ENCODE peak calls at places on chromosome 11, in seven cellular contexts. J, E, F, K, H, C and P are unnamed samples.
A peak's percentile ranks its signal among the peaks of the same experiment; 100 is the strongest.

GRCh38 chr11:107704432-107704831 is 7.4 kb downstream of the SLN start:
- DNase-seq in J (peak; percentile 64), C (no peak), F (no peak), E (no peak), K (no peak), H (no peak), P (peak; percentile 27)

GRCh38 chr11:35145249-35145648 is 6.3 kb downstream of the CD44 start:
- DNase-seq in E (no peak), H (no peak), J (no peak), F (no peak), K (no peak), C (no peak), P (peak; percentile 33)

GRCh38 chr11:107716884-107717532 is 5.2 kb upstream of the SLN start:
- DNase-seq in K (no peak), F (no peak), J (peak; percentile 42), E (no peak), H (no peak), C (no peak), P (no peak)

GRCh38 chr11:72869845-72870244 is 55.6 kb downstream of the ATG16L2 start:
- DNase-seq in E (no peak), C (no peak), J (no peak), H (no peak), K (no peak), F (no peak), P (no peak)

GRCh38 chr11:111663820-111664219 is 61.6 kb downstream of the SIK2 start:
- DNase-seq in E (no peak), J (no peak), K (no peak), C (no peak), F (no peak), H (no peak), P (no peak)

GRCh38 chr11:79084382-79084781 is 356.4 kb downstream of the TENM4 start:
- DNase-seq in E (no peak), K (no peak), J (no peak), H (no peak), C (no peak), F (no peak), P (no peak)

GRCh38 chr11:10436733-10437132 is 18.3 kb upstream of the AMPD3 start:
- DNase-seq in J (no peak), H (no peak), F (no peak), E (no peak), C (no peak), K (no peak), P (no peak)

GRCh38 chr11:8917157-8917820 is 6.3 kb downstream of the AKIP1 start:
- DNase-seq in C (peak; percentile 89), H (no peak), E (no peak), J (peak; percentile 51), K (peak; percentile 78), F (peak; percentile 19), P (peak; percentile 64)

GRCh38 chr11:62552465-62552782 is 5.8 kb upstream of the AHNAK start:
- DNase-seq in E (no peak), J (peak; percentile 52), F (no peak), C (no peak), H (no peak), K (no peak), P (no peak)

GRCh38 chr11:76753950-76754349 is 29.2 kb upstream of the TSKU start:
- DNase-seq in F (no peak), K (no peak), J (no peak), C (no peak), H (no peak), E (no peak), P (no peak)

GRCh38 chr11:58629857-58630256 is 7.4 kb downstream of the CNTF start:
- DNase-seq in F (no peak), K (peak; percentile 29), C (no peak), J (peak; percentile 58), E (no peak), H (no peak), P (peak; percentile 61)

GRCh38 chr11:20089796-20090653 is 70.2 kb downstream of the DBX1 start:
- DNase-seq in J (no peak), F (no peak), H (no peak), C (no peak), E (no peak), K (no peak), P (no peak)

GRCh38 chr11:121930004-121930965 is 185.7 kb downstream of the BLID start:
- DNase-seq in H (no peak), E (no peak), C (no peak), K (no peak), F (peak; percentile 25), J (no peak), P (no peak)

GRCh38 chr11:96949464-96949863 is 559.7 kb downstream of the JRKL start:
- DNase-seq in J (no peak), F (no peak), H (no peak), E (no peak), C (no peak), K (no peak), P (no peak)

GRCh38 chr11:96942855-96943254 is 553.0 kb downstream of the JRKL start:
- DNase-seq in C (no peak), K (no peak), F (no peak), J (no peak), H (no peak), E (no peak), P (no peak)

GRCh38 chr11:96948066-96948465 is 558.3 kb downstream of the JRKL start:
- DNase-seq in J (no peak), E (no peak), K (no peak), C (no peak), H (no peak), F (no peak), P (no peak)

GRCh38 chr11:96943970-96944369 is 554.2 kb downstream of the JRKL start:
- DNase-seq in H (no peak), K (no peak), C (no peak), E (no peak), F (no peak), J (no peak), P (no peak)
- TF ChIP-seq CTCF in H (no peak), K (no peak), C (no peak), E (no peak), F (no peak), J (peak; percentile 28), P (no peak)

DNA sequence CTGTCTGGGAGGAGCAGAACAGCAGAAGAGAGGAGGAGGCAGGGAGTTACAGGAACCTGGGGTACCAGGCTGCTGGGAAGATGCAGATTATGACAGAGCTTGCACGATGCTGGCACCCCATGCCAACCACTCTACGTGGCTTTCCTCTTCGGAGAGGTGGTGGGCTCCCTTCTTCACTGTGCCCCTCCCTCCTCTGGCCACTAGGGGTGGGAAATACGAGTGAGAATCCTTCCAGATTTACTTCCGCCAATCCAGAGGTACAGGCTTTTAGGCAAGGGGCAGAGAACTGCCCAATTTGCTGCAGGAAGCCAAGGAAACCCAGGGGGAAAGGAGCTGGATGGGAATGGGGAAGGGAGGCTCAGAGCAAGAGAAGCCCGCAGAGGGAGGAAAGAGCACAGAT is 12.3 kb downstream of the HYOU1 start:
- DNase-seq in E (no peak), F (no peak), C (no peak), K (no peak), J (no peak), H (no peak), P (no peak)
- TF ChIP-seq CTCF in E (no peak), F (peak; percentile 29), C (no peak), K (no peak), J (peak; percentile 14), H (no peak), P (no peak)

DNA sequence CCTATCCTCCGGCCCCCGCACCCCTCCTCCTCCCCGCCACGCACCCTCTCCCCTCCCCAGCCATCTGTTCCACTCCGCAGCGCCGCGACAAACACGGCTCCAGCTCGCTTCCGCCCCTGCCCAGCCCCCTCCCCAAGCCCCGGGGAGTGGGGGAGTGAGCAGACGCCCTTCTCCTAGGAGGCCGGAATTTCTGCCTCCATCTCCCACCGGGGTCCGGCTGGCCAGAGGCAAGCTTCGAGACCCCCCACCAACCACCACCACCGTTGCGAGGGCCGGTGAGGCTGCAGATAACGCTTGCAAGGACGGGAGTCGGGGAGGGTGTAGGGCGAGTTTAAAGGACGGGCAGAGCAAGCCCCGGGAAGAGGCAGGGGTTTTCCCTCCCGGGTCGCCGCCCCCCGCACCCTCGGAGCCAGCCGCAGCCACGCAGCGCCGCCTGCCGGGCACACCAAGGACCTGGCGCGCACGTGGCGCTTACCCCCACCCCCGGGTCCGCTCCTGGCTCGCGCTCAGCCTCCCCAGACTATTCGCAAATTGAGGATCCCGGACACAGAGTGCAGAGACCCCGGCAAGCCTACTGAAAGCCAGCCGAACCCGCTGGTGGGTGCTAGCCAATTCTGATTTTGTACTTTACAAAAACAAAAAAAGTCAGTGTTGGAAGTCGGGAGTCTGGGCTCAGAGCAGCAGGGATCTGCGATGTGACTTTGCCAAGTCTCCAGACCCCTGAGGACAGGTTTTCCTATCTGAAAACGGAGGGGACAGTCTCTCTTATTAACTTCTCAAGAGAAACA is 22.6 kb downstream of the RTN4RL2 start:
- DNase-seq in C (no peak), K (no peak), J (peak; percentile 36), H (no peak), E (no peak), F (peak; percentile 88), P (no peak)
- TF ChIP-seq CTCF in C (peak; percentile 81), K (peak; percentile 52), J (peak; percentile 40), H (no peak), E (peak; percentile 72), F (peak; percentile 77), P (peak; percentile 48)

DNA sequence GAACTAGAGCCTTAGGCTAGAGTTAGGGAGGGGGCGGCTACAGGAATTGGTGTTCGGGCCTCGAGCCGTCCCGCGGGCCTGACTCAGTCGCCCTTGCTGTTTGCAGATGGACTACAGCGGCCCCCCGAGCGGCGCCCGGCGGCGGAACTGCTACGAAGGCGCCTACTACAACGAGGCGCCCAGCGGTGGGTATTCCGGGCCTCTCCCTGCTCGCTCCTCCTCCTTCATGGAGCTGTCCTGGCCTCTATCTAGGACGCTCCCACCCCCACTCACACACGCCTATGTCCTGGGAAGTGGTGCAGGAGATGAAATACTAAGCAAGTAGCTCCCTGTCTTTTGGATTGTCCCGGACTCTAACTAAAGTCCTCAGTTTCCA is 1.4 kb downstream of the MYOD1 start:
- DNase-seq in E (peak; percentile 45), J (no peak), F (no peak), K (no peak), H (no peak), C (no peak), P (no peak)
- TF ChIP-seq CTCF in E (peak; percentile 35), J (no peak), F (no peak), K (no peak), H (no peak), C (no peak), P (no peak)